ENCODE peak calls at places on chromosomes 7 and 10, in six cellular contexts. K is IMR-90, G is H9, F is mesendoderm, O is neuronal stem cell, C is mesenchymal stem cell. P is an unnamed sample.

GRCh38 chr10:114525368-114525949 is 121.2 kb upstream of the AFAP1L2 start:
- DNase-seq in O (no peak), C (peak; percentile 35), F (peak; percentile 53), G (no peak), K (no peak), P (no peak)

GRCh38 chr10:13847201-13847631 is 260.5 kb downstream of the PRPF18 start:
- DNase-seq in O (no peak), F (peak; percentile 77), K (no peak), C (no peak), G (peak; percentile 76), P (no peak)

GRCh38 chr10:104067525-104067924 is 18.2 kb downstream of the COL17A1 start:
- DNase-seq in K (no peak), G (peak; percentile 68), C (no peak), O (no peak), F (no peak), P (no peak)

GRCh38 chr7:41911792-41912191 is 208.9 kb upstream of the INHBA start:
- DNase-seq in G (no peak), C (peak; percentile 32), O (no peak), K (peak; percentile 95), F (no peak), P (no peak)

GRCh38 chr7:150734293-150734692 is 2.9 kb upstream of the GIMAP5 start:
- DNase-seq in O (no peak), G (no peak), K (no peak), C (no peak), F (no peak), P (no peak)

GRCh38 chr7:2326960-2327359 is 12.7 kb upstream of the SNX8 start:
- DNase-seq in K (no peak), F (no peak), O (no peak), C (no peak), G (no peak), P (no peak)

GRCh38 chr7:16817536-16817935 is 12.7 kb upstream of the AGR2 start:
- DNase-seq in F (no peak), C (peak; percentile 23), K (peak; percentile 74), O (no peak), G (no peak), P (no peak)

GRCh38 chr10:110733256-110733952 is 89.3 kb downstream of the RBM20 start:
- DNase-seq in O (no peak), C (no peak), K (no peak), F (no peak), G (no peak), P (no peak)

GRCh38 chr10:48207853-48208252 is 66.6 kb downstream of the FRMPD2 start:
- DNase-seq in C (no peak), G (no peak), F (no peak), K (no peak), O (no peak), P (no peak)

GRCh38 chr7:155356323-155357105 is 58.8 kb downstream of the INSIG1 start:
- DNase-seq in O (no peak), C (peak; percentile 10), K (no peak), F (peak; percentile 65), G (peak; percentile 60), P (no peak)

GRCh38 chr10:90111671-90112070 is 410.3 kb downstream of the KIF20B start:
- DNase-seq in C (peak; percentile 16), G (no peak), K (no peak), F (no peak), O (no peak), P (no peak)

GRCh38 chr10:5108658-5109416 is 14.6 kb downstream of the AKR1C3 start:
- DNase-seq in G (no peak), F (no peak), O (no peak), C (no peak), K (no peak), P (no peak)

GRCh38 chr7:75740846-75741497 is 2.2 kb upstream of the HIP1 start:
- DNase-seq in O (no peak), G (peak; percentile 51), F (peak; percentile 28), C (no peak), K (no peak), P (peak; percentile 50)

GRCh38 chr7:12322903-12323300 is 80.8 kb downstream of the VWDE start:
- DNase-seq in G (no peak), C (no peak), O (no peak), K (no peak), F (no peak), P (no peak)
- H2BK15ac ChIP-seq in G (no peak overlapping the region), C (no peak overlapping the region), O (no peak overlapping the region), K (no peak overlapping the region), F (no peak overlapping the region), P (no peak overlapping the region)

GRCh38 chr10:91415816-91416215 is 5.7 kb downstream of the HECTD2 start:
- DNase-seq in G (no peak), C (peak; percentile 36), F (no peak), K (no peak), O (no peak), P (no peak)
- H2BK15ac ChIP-seq in G (no peak overlapping the region), C (no peak overlapping the region), F (no peak overlapping the region), K (no peak overlapping the region), O (no peak overlapping the region), P (no peak overlapping the region)

GRCh38 chr7:74372511-74373111 is 81.1 kb upstream of the GTF2IRD1 start:
- DNase-seq in O (no peak), F (peak; percentile 48), C (peak; percentile 50), G (no peak), K (no peak), P (no peak)

GRCh38 chr7:74372060-74372408 is 81.7 kb upstream of the GTF2IRD1 start:
- DNase-seq in C (no peak), F (no peak), K (no peak), O (no peak), G (no peak), P (peak; percentile 55)

GRCh38 chr7:74375726-74376220 is 77.9 kb upstream of the GTF2IRD1 start:
- DNase-seq in C (no peak), O (no peak), F (no peak), K (no peak), G (no peak), P (no peak)

GRCh38 chr7:74373536-74373935 is 80.2 kb upstream of the GTF2IRD1 start:
- DNase-seq in F (no peak), O (no peak), C (no peak), K (no peak), G (no peak), P (no peak)

DNA sequence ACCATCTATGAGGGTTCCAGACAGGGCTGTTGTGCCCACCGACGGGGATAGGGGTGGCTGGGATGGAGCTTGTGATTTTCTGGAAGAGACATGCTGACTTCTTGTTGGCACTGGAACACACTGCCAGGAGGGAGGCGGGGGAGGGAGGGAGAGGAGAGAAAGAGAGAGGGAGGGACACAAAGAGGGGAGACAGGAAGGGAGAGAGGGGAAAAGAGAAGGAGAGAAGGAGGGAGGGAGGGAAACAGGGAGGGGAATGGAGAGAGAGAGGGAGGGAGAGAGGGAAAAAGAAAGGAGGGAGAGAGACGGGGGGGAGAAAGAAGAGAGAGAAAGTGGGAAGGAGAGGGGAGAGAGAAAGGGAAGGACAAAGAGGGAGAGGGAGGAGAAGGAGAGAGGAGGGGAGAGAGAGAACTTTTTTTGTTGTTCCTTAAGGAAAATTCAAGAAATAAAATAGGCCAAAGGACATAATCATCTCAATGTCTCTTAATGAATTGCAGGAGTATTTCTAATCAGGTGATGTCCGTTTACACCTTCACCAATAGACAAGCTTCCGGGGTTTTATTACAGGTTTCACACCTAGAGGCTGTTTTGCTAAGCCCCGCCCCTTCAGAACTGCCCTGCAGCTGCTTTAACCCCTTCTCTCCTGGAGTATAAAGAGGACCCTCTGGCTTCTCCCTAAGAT is 82.2 kb upstream of the GTF2IRD1 start:
- DNase-seq in O (peak; percentile 14), G (peak; percentile 81), C (peak; percentile 39), K (no peak), F (peak; percentile 90), P (peak; percentile 70)
- H2BK15ac ChIP-seq in O (no peak overlapping the region), G (no peak overlapping the region), C (no peak overlapping the region), K (no peak overlapping the region), F (no peak overlapping the region), P (no peak overlapping the region)

GRCh38 chr7:18496336-18496700 is 769 bp downstream of the HDAC9 start:
- DNase-seq in O (no peak), C (peak; percentile 18), G (no peak), F (no peak), K (no peak), P (no peak)

GRCh38 chr7:18499407-18500197 is 4.1 kb downstream of the HDAC9 start:
- DNase-seq in O (no peak), G (no peak), F (no peak), K (no peak), C (no peak), P (no peak)

GRCh38 chr7:18497800-18498199 is 2.3 kb downstream of the HDAC9 start:
- DNase-seq in C (no peak), O (no peak), F (no peak), G (no peak), K (no peak), P (no peak)

GRCh38 chr7:18497082-18497481 is 1.5 kb downstream of the HDAC9 start:
- DNase-seq in K (no peak), C (no peak), F (no peak), O (no peak), G (no peak), P (no peak)

DNA sequence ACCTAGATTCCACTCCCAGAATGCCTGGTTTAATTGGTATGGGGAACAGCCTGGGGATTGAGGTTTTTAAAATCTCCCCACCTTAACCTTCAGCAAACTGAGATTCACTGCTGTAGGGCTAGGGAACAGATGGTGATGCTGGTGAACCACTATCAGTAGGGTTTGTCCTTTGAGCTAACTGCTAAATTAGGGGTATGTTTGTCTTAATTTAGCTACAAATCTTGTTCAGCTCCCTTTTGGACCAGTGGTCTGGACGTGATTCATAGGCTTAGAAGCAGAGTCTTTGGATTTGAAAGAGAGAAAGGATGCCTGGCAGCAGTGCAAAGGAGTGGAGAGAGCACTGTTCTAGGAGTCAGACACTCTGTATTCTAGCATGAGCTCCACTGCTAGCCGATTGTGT is 2.8 kb downstream of the HDAC9 start:
- DNase-seq in G (no peak), K (no peak), F (no peak), O (no peak), C (no peak), P (no peak)
- H2BK15ac ChIP-seq in G (no peak overlapping the region), K (no peak overlapping the region), F (no peak overlapping the region), O (no peak overlapping the region), C (no peak overlapping the region), P (no peak overlapping the region)

P was measured in H1.